ENCODE peak calls at places on chromosome 15, in eight cellular contexts. G, Q, O, W, T, V, H and I are unnamed samples.

GRCh38 chr15:66403323-66403722 is 16.6 kb downstream of the MAP2K1 start:
- DNase-seq in G (no peak), Q (no peak), O (no peak), W (no peak), T (no peak), V (no peak), H (no peak), I (no peak)

GRCh38 chr15:96053039-96054021 is 277.2 kb upstream of the NR2F2 start:
- DNase-seq in G (peak; percentile 46), Q (no peak), O (peak; percentile 65), W (no peak), T (peak; percentile 70), V (no peak), H (peak; percentile 93), I (no peak)

GRCh38 chr15:90557651-90558084 is 27.9 kb downstream of the CRTC3 start:
- DNase-seq in G (no peak), Q (no peak), O (no peak), W (peak; percentile 65), T (peak; percentile 63), V (no peak), H (peak; percentile 42), I (peak; percentile 92)

GRCh38 chr15:99981839-99982658 is 248.8 kb upstream of the LYSMD4 start:
- DNase-seq in G (peak; percentile 22), Q (no peak), O (no peak), W (no peak), T (no peak), V (no peak), H (no peak), I (no peak)

GRCh38 chr15:67967871-67968423 is 86.2 kb upstream of the PIAS1 start:
- DNase-seq in G (peak; percentile 83), Q (no peak), O (peak; percentile 91), W (no peak), T (peak; percentile 90), V (peak; percentile 21), H (peak; percentile 81), I (peak; percentile 52)

GRCh38 chr15:100082761-100083402 is 258.9 kb downstream of the ADAMTS17 start:
- DNase-seq in G (no peak), Q (no peak), O (no peak), W (no peak), T (no peak), V (no peak), H (no peak), I (no peak)

GRCh38 chr15:58758141-58758540 is 8.6 kb upstream of the ADAM10 start:
- DNase-seq in G (no peak), Q (no peak), O (no peak), W (no peak), T (no peak), V (no peak), H (no peak), I (no peak)

GRCh38 chr15:85414037-85414436 is 33.6 kb downstream of the AKAP13 start:
- DNase-seq in G (no peak), Q (no peak), O (no peak), W (no peak), T (no peak), V (no peak), H (no peak), I (no peak)

GRCh38 chr15:30865257-30865656 is 38.5 kb upstream of the FAN1 start:
- DNase-seq in G (no peak), Q (no peak), O (no peak), W (no peak), T (no peak), V (no peak), H (no peak), I (no peak)

GRCh38 chr15:65197337-65197645 is 12.1 kb upstream of the CLPX start:
- DNase-seq in G (no peak), Q (no peak), O (no peak), W (no peak), T (no peak), V (no peak), H (no peak), I (no peak)

GRCh38 chr15:99424978-99425665 is 140.7 kb upstream of the MEF2A start:
- DNase-seq in G (no peak), Q (peak; percentile 28), O (no peak), W (no peak), T (no peak), V (no peak), H (peak; percentile 46), I (peak; percentile 40)

GRCh38 chr15:62975515-62975914 is 67.0 kb upstream of the TPM1 start:
- DNase-seq in G (no peak), Q (no peak), O (no peak), W (no peak), T (no peak), V (no peak), H (no peak), I (no peak)

GRCh38 chr15:64596701-64597468 is 136.5 kb downstream of the ZNF609 start:
- DNase-seq in G (no peak), Q (no peak), O (peak; percentile 28), W (no peak), T (no peak), V (no peak), H (peak; percentile 84), I (no peak)

GRCh38 chr15:25237291-25237978 is 201.4 kb downstream of the UBE3A start:
- DNase-seq in G (no peak), Q (no peak), O (no peak), W (no peak), T (peak; percentile 19), V (no peak), H (no peak), I (no peak)

GRCh38 chr15:52857937-52858336 is 67.8 kb upstream of the ONECUT1 start:
- DNase-seq in G (no peak), Q (no peak), O (no peak), W (no peak), T (no peak), V (no peak), H (no peak), I (no peak)

GRCh38 chr15:63043391-63044076 is 987 bp downstream of the TPM1 start:
- DNase-seq in G (no peak), Q (no peak), O (peak; percentile 44), W (no peak), T (peak; percentile 67), V (peak; percentile 54), H (no peak), I (no peak)

GRCh38 chr15:42286445-42287029 is 13.3 kb upstream of the TMEM87A start:
- DNase-seq in G (no peak), Q (no peak), O (no peak), W (no peak), T (no peak), V (no peak), H (no peak), I (no peak)

GRCh38 chr15:68431037-68431791 is 749 bp downstream of the ITGA11 start:
- DNase-seq in G (peak; percentile 43), Q (no peak), O (peak; percentile 52), W (no peak), T (no peak), V (no peak), H (peak; percentile 14), I (no peak)

GRCh38 chr15:85607842-85608241 is 186.9 kb downstream of the KLHL25 start:
- DNase-seq in G (no peak), Q (no peak), O (no peak), W (no peak), T (no peak), V (no peak), H (no peak), I (no peak)

GRCh38 chr15:47820047-47820779 is 102.9 kb downstream of the SEMA6D start:
- DNase-seq in G (no peak), Q (no peak), O (no peak), W (no peak), T (no peak), V (no peak), H (no peak), I (no peak)

GRCh38 chr15:72502220-72502809 is 28.2 kb downstream of the ARIH1 start:
- DNase-seq in G (no peak), Q (no peak), O (no peak), W (no peak), T (no peak), V (no peak), H (no peak), I (no peak)

GRCh38 chr15:92617197-92618037 is 38.2 kb downstream of the FAM174B start:
- DNase-seq in G (no peak), Q (no peak), O (no peak), W (no peak), T (peak; percentile 75), V (no peak), H (peak; percentile 48), I (no peak)

GRCh38 chr15:66459818-66460615 is 37.5 kb downstream of the SNAPC5 start:
- DNase-seq in G (no peak), Q (no peak), O (no peak), W (no peak), T (no peak), V (no peak), H (no peak), I (no peak)

GRCh38 chr15:63553388-63553791 is 43.8 kb upstream of the FBXL22 start:
- DNase-seq in G (no peak), Q (no peak), O (no peak), W (no peak), T (no peak), V (no peak), H (peak; percentile 63), I (no peak)

GRCh38 chr15:78012643-78013077 is 64.9 kb downstream of the TBC1D2B start:
- DNase-seq in G (no peak), Q (no peak), O (no peak), W (no peak), T (peak; percentile 77), V (no peak), H (no peak), I (no peak)

GRCh38 chr15:91128028-91128427 is 28.0 kb downstream of the SV2B start:
- DNase-seq in G (no peak), Q (no peak), O (no peak), W (no peak), T (no peak), V (no peak), H (no peak), I (no peak)

GRCh38 chr15:77482570-77482969 is 61.9 kb downstream of the HMG20A start:
- DNase-seq in G (no peak), Q (no peak), O (no peak), W (no peak), T (no peak), V (no peak), H (no peak), I (no peak)

GRCh38 chr15:25901841-25902610 is 38.9 kb upstream of the ATP10A start:
- DNase-seq in G (no peak), Q (no peak), O (peak; percentile 12), W (no peak), T (no peak), V (no peak), H (no peak), I (no peak)

GRCh38 chr15:40869686-40870085 is 4.3 kb downstream of the RHOV start:
- DNase-seq in G (no peak), Q (no peak), O (no peak), W (no peak), T (no peak), V (no peak), H (no peak), I (no peak)

GRCh38 chr15:72269739-72270138 is 2.6 kb downstream of the PARP6 start:
- DNase-seq in G (no peak), Q (no peak), O (no peak), W (no peak), T (no peak), V (no peak), H (no peak), I (no peak)

GRCh38 chr15:95432878-95433405 is 897.6 kb upstream of the NR2F2 start:
- DNase-seq in G (no peak), Q (no peak), O (no peak), W (no peak), T (no peak), V (no peak), H (no peak), I (no peak)

GRCh38 chr15:101325263-101326025 is 30.4 kb upstream of the SNRPA1 start:
- DNase-seq in G (no peak), Q (no peak), O (no peak), W (no peak), T (no peak), V (no peak), H (no peak), I (no peak)

GRCh38 chr15:76309561-76310330 is 1.5 kb downstream of the ETFA start:
- DNase-seq in G (no peak), Q (no peak), O (no peak), W (no peak), T (no peak), V (no peak), H (no peak), I (no peak)